ENCODE peak calls at places on chromosomes 3 and 15, in six cellular contexts. F is stimulated activated CD4-positive, alpha-beta T cell treated with anti-CD3 and anti-CD28 coated beads, Interleukin-15, amount 100 ng/mL, for 1 hour; V is hippocampal formation; Q is NCI-H1105 treated with DMSO at 0.1 percent for 48 hours; U is Peyer's patch; E is uterus. Z is an unnamed sample.

GRCh38 chr3:131033480-131034080 is 6.9 kb downstream of the NEK11 start:
- DNase-seq in F (no peak), V (no peak), Q (peak), U (no peak), E (no peak), Z (no peak)

GRCh38 chr15:88441076-88441730 is 26.0 kb downstream of the MRPL46 start:
- DNase-seq in F (no peak), V (no peak), Q (no peak), U (no peak), E (no peak), Z (peak)

GRCh38 chr15:75234191-75234810 is 23.8 kb upstream of the GOLGA6C start:
- DNase-seq in F (no peak), V (no peak), Q (no peak), U (no peak), E (no peak), Z (no peak)

GRCh38 chr3:141498592-141499223 is 11.9 kb downstream of the RASA2 start:
- DNase-seq in F (peak), V (no peak), Q (no peak), U (peak), E (no peak), Z (peak)

GRCh38 chr3:22117751-22118346 is 366.8 kb upstream of the ZNF385D start:
- DNase-seq in F (no peak), V (no peak), Q (peak), U (no peak), E (no peak), Z (no peak)

GRCh38 chr15:52440414-52440813 is 88.3 kb downstream of the MYO5A start:
- DNase-seq in F (no peak), V (no peak), Q (no peak), U (no peak), E (no peak), Z (no peak)

GRCh38 chr3:61725851-61726333 is 164.5 kb downstream of the PTPRG start:
- DNase-seq in F (no peak), V (no peak), Q (no peak), U (no peak), E (no peak), Z (no peak)

GRCh38 chr3:53841296-53841695 is 4.9 kb downstream of the CHDH start:
- DNase-seq in F (no peak), V (no peak), Q (no peak), U (no peak), E (no peak), Z (no peak)

GRCh38 chr3:141237701-141238521 is 6.3 kb downstream of the PXYLP1 start:
- DNase-seq in F (no peak), V (peak), Q (peak), U (no peak), E (no peak), Z (no peak)